ENCODE peak calls at places on chromosome 7, in four cellular contexts. One of them, this sample, is unnamed.
A peak's percentile ranks its signal among the peaks of the same experiment; 100 is the strongest.

GRCh38 chr7:111012799-111013675 is 77.9 kb upstream of the LRRN3 start:
- DNase-seq in naive thymus-derived CD4-positive, alpha-beta T cell: peak; percentile 59
- DNase-seq in right lobe of liver: no peak
- DNase-seq in tibial artery: no peak
- DNase-seq in this sample: no peak

GRCh38 chr7:157785021-157785441 is 448.2 kb downstream of the DNAJB6 start:
- DNase-seq in right lobe of liver: no peak
- DNase-seq in tibial artery: no peak
- DNase-seq in naive thymus-derived CD4-positive, alpha-beta T cell: no peak
- DNase-seq in this sample: no peak

GRCh38 chr7:11332186-11332864 is 358.7 kb downstream of the PHF14 start:
- DNase-seq in right lobe of liver: no peak
- DNase-seq in tibial artery: no peak
- DNase-seq in naive thymus-derived CD4-positive, alpha-beta T cell: no peak
- DNase-seq in this sample: no peak

GRCh38 chr7:41915861-41916260 is 213.0 kb upstream of the INHBA start:
- DNase-seq in right lobe of liver: no peak
- DNase-seq in naive thymus-derived CD4-positive, alpha-beta T cell: no peak
- DNase-seq in tibial artery: no peak
- DNase-seq in this sample: no peak

GRCh38 chr7:104207348-104207730 is 474 bp downstream of the ORC5 start:
- DNase-seq in naive thymus-derived CD4-positive, alpha-beta T cell: peak; percentile 1
- DNase-seq in tibial artery: no peak
- DNase-seq in right lobe of liver: no peak
- DNase-seq in this sample: no peak

GRCh38 chr7:18151419-18151818 is 123.8 kb upstream of the PRPS1L1 start:
- DNase-seq in naive thymus-derived CD4-positive, alpha-beta T cell: no peak
- DNase-seq in tibial artery: no peak
- DNase-seq in right lobe of liver: no peak
- DNase-seq in this sample: no peak

GRCh38 chr7:477626-478220 is 41.9 kb downstream of the PDGFA start:
- DNase-seq in tibial artery: peak; percentile 14
- DNase-seq in right lobe of liver: peak; percentile 25
- DNase-seq in naive thymus-derived CD4-positive, alpha-beta T cell: no peak
- DNase-seq in this sample: no peak

GRCh38 chr7:55649238-55649637 is 76.9 kb upstream of the VOPP1 start:
- DNase-seq in right lobe of liver: no peak
- DNase-seq in naive thymus-derived CD4-positive, alpha-beta T cell: no peak
- DNase-seq in tibial artery: no peak
- DNase-seq in this sample: no peak

GRCh38 chr7:25854608-25855497 is 297.1 kb upstream of the NFE2L3 start:
- DNase-seq in naive thymus-derived CD4-positive, alpha-beta T cell: peak; percentile 37
- DNase-seq in tibial artery: peak; percentile 79
- DNase-seq in right lobe of liver: no peak
- DNase-seq in this sample: no peak

GRCh38 chr7:99975782-99976521 is at the start of gene AZGP1:
- DNase-seq in naive thymus-derived CD4-positive, alpha-beta T cell: no peak
- DNase-seq in tibial artery: no peak
- DNase-seq in right lobe of liver: peak; percentile 94
- DNase-seq in this sample: no peak

GRCh38 chr7:153447021-153447420 is 605.2 kb upstream of the DPP6 start:
- DNase-seq in tibial artery: no peak
- DNase-seq in right lobe of liver: no peak
- DNase-seq in naive thymus-derived CD4-positive, alpha-beta T cell: no peak
- DNase-seq in this sample: no peak

GRCh38 chr7:51141451-51141971 is 175.1 kb downstream of the COBL start:
- DNase-seq in right lobe of liver: no peak
- DNase-seq in tibial artery: no peak
- DNase-seq in naive thymus-derived CD4-positive, alpha-beta T cell: peak; percentile 16
- DNase-seq in this sample: peak; percentile 83

GRCh38 chr7:1086588-1087461 is 1.1 kb upstream of the GPER1 start:
- DNase-seq in right lobe of liver: peak; percentile 84
- DNase-seq in naive thymus-derived CD4-positive, alpha-beta T cell: peak; percentile 79
- DNase-seq in tibial artery: peak; percentile 74
- DNase-seq in this sample: no peak

GRCh38 chr7:158638001-158638400 is 50.4 kb upstream of the PTPRN2 start:
- DNase-seq in tibial artery: no peak
- DNase-seq in naive thymus-derived CD4-positive, alpha-beta T cell: no peak
- DNase-seq in right lobe of liver: no peak
- DNase-seq in this sample: no peak

GRCh38 chr7:140260338-140260737 is 83.6 kb upstream of the KDM7A start:
- DNase-seq in tibial artery: no peak
- DNase-seq in naive thymus-derived CD4-positive, alpha-beta T cell: no peak
- DNase-seq in right lobe of liver: no peak
- DNase-seq in this sample: no peak

GRCh38 chr7:108094933-108095710 is 35.0 kb downstream of the LAMB4 start:
- DNase-seq in right lobe of liver: peak; percentile 80
- DNase-seq in naive thymus-derived CD4-positive, alpha-beta T cell: no peak
- DNase-seq in tibial artery: peak; percentile 43
- DNase-seq in this sample: no peak

GRCh38 chr7:128842674-128843641 is 12.8 kb downstream of the FLNC start:
- DNase-seq in right lobe of liver: no peak
- DNase-seq in tibial artery: no peak
- DNase-seq in naive thymus-derived CD4-positive, alpha-beta T cell: no peak
- DNase-seq in this sample: no peak

GRCh38 chr7:25619963-25620799 is 391.9 kb upstream of the NPVF start:
- DNase-seq in naive thymus-derived CD4-positive, alpha-beta T cell: peak; percentile 48
- DNase-seq in tibial artery: peak; percentile 66
- DNase-seq in right lobe of liver: no peak
- DNase-seq in this sample: peak; percentile 91

GRCh38 chr7:77538186-77538907 is 1.3 kb downstream of the PTPN12 start:
- DNase-seq in naive thymus-derived CD4-positive, alpha-beta T cell: peak; percentile 7
- DNase-seq in tibial artery: peak; percentile 94
- DNase-seq in right lobe of liver: peak; percentile 86
- DNase-seq in this sample: peak; percentile 98

GRCh38 chr7:50665403-50666123 is 100.4 kb upstream of the DDC start:
- DNase-seq in naive thymus-derived CD4-positive, alpha-beta T cell: no peak
- DNase-seq in right lobe of liver: no peak
- DNase-seq in tibial artery: peak; percentile 50
- DNase-seq in this sample: no peak

GRCh38 chr7:11527707-11528106 is 304.3 kb downstream of the THSD7A start:
- DNase-seq in naive thymus-derived CD4-positive, alpha-beta T cell: no peak
- DNase-seq in tibial artery: no peak
- DNase-seq in right lobe of liver: no peak
- DNase-seq in this sample: no peak

GRCh38 chr7:149027560-149028345 is 552 bp downstream of the PDIA4 start:
- DNase-seq in tibial artery: peak; percentile 28
- DNase-seq in naive thymus-derived CD4-positive, alpha-beta T cell: no peak
- DNase-seq in right lobe of liver: no peak
- DNase-seq in this sample: no peak

GRCh38 chr7:117134885-117135552 is 181.7 kb downstream of the ST7 start:
- DNase-seq in right lobe of liver: no peak
- DNase-seq in naive thymus-derived CD4-positive, alpha-beta T cell: no peak
- DNase-seq in tibial artery: no peak
- DNase-seq in this sample: no peak

GRCh38 chr7:14583518-14583917 is 319.0 kb downstream of the DGKB start:
- DNase-seq in naive thymus-derived CD4-positive, alpha-beta T cell: no peak
- DNase-seq in right lobe of liver: peak; percentile 55
- DNase-seq in tibial artery: no peak
- DNase-seq in this sample: no peak

GRCh38 chr7:143288836-143289235 is 685 bp downstream of the CASP2 start:
- DNase-seq in tibial artery: no peak
- DNase-seq in naive thymus-derived CD4-positive, alpha-beta T cell: no peak
- DNase-seq in right lobe of liver: no peak
- DNase-seq in this sample: no peak

GRCh38 chr7:80583901-80584300 is 54.5 kb upstream of the CD36 start:
- DNase-seq in tibial artery: no peak
- DNase-seq in right lobe of liver: no peak
- DNase-seq in naive thymus-derived CD4-positive, alpha-beta T cell: no peak
- DNase-seq in this sample: no peak

GRCh38 chr7:158586499-158587191 is 978 bp downstream of the PTPRN2 start:
- DNase-seq in tibial artery: no peak
- DNase-seq in right lobe of liver: no peak
- DNase-seq in naive thymus-derived CD4-positive, alpha-beta T cell: no peak
- DNase-seq in this sample: no peak

GRCh38 chr7:101173752-101174244 is 6.3 kb downstream of the NAT16 start:
- DNase-seq in right lobe of liver: no peak
- DNase-seq in tibial artery: no peak
- DNase-seq in naive thymus-derived CD4-positive, alpha-beta T cell: peak; percentile 68
- DNase-seq in this sample: no peak

GRCh38 chr7:156764766-156765165 is 124.2 kb downstream of the RNF32 start:
- DNase-seq in naive thymus-derived CD4-positive, alpha-beta T cell: no peak
- DNase-seq in tibial artery: no peak
- DNase-seq in right lobe of liver: no peak
- DNase-seq in this sample: no peak

GRCh38 chr7:6489612-6490011 is 41.9 kb upstream of the DAGLB start:
- DNase-seq in tibial artery: no peak
- DNase-seq in right lobe of liver: no peak
- DNase-seq in naive thymus-derived CD4-positive, alpha-beta T cell: no peak
- DNase-seq in this sample: no peak

GRCh38 chr7:118153551-118154177 is 30.3 kb upstream of the LSM8 start:
- DNase-seq in tibial artery: no peak
- DNase-seq in right lobe of liver: no peak
- DNase-seq in naive thymus-derived CD4-positive, alpha-beta T cell: peak; percentile 21
- DNase-seq in this sample: no peak

GRCh38 chr7:53325061-53325460 is 289.6 kb downstream of the POM121L12 start:
- DNase-seq in naive thymus-derived CD4-positive, alpha-beta T cell: no peak
- DNase-seq in right lobe of liver: no peak
- DNase-seq in tibial artery: no peak
- DNase-seq in this sample: no peak

GRCh38 chr7:102125127-102125561 is 161.5 kb upstream of the SH2B2 start:
- DNase-seq in right lobe of liver: no peak
- DNase-seq in tibial artery: peak; percentile 77
- DNase-seq in naive thymus-derived CD4-positive, alpha-beta T cell: no peak
- DNase-seq in this sample: peak; percentile 93

GRCh38 chr7:836429-836828 is 4.2 kb downstream of the SUN1 start:
- DNase-seq in tibial artery: no peak
- DNase-seq in right lobe of liver: no peak
- DNase-seq in naive thymus-derived CD4-positive, alpha-beta T cell: no peak
- DNase-seq in this sample: no peak

GRCh38 chr7:68246189-68246633 is 1249.6 kb downstream of the TYW1 start:
- DNase-seq in tibial artery: no peak
- DNase-seq in naive thymus-derived CD4-positive, alpha-beta T cell: no peak
- DNase-seq in right lobe of liver: no peak
- DNase-seq in this sample: no peak

GRCh38 chr7:75734586-75735047 is 4.1 kb downstream of the HIP1 start:
- DNase-seq in naive thymus-derived CD4-positive, alpha-beta T cell: no peak
- DNase-seq in tibial artery: no peak
- DNase-seq in right lobe of liver: no peak
- DNase-seq in this sample: no peak

GRCh38 chr7:127885843-127886242 is 145.4 kb downstream of the LRRC4 start:
- DNase-seq in tibial artery: peak; percentile 51
- DNase-seq in naive thymus-derived CD4-positive, alpha-beta T cell: no peak
- DNase-seq in right lobe of liver: no peak
- DNase-seq in this sample: no peak

GRCh38 chr7:149564340-149565095 is 66.9 kb upstream of the ZNF746 start:
- DNase-seq in tibial artery: no peak
- DNase-seq in naive thymus-derived CD4-positive, alpha-beta T cell: no peak
- DNase-seq in right lobe of liver: no peak
- DNase-seq in this sample: no peak

GRCh38 chr7:106072715-106073091 is 39.4 kb downstream of the SYPL1 start:
- DNase-seq in right lobe of liver: no peak
- DNase-seq in naive thymus-derived CD4-positive, alpha-beta T cell: no peak
- DNase-seq in tibial artery: no peak
- DNase-seq in this sample: no peak

GRCh38 chr7:106070567-106071254 is 41.4 kb downstream of the SYPL1 start:
- DNase-seq in right lobe of liver: no peak
- DNase-seq in naive thymus-derived CD4-positive, alpha-beta T cell: no peak
- DNase-seq in tibial artery: no peak
- DNase-seq in this sample: no peak

GRCh38 chr7:106073701-106074100 is 38.4 kb downstream of the SYPL1 start:
- DNase-seq in right lobe of liver: no peak
- DNase-seq in naive thymus-derived CD4-positive, alpha-beta T cell: no peak
- DNase-seq in tibial artery: no peak
- DNase-seq in this sample: no peak

GRCh38 chr7:106071356-106071998 is 40.6 kb downstream of the SYPL1 start:
- DNase-seq in right lobe of liver: no peak
- DNase-seq in naive thymus-derived CD4-positive, alpha-beta T cell: peak; percentile 61
- DNase-seq in tibial artery: no peak
- DNase-seq in this sample: no peak

GRCh38 chr7:106071999-106072714 is 40.0 kb downstream of the SYPL1 start:
- DNase-seq in right lobe of liver: no peak
- DNase-seq in naive thymus-derived CD4-positive, alpha-beta T cell: no peak
- DNase-seq in tibial artery: no peak
- DNase-seq in this sample: no peak
- H3K4me1 ChIP-seq in right lobe of liver: peaks cover 6% of the 10 kb centered on the region
- H3K4me1 ChIP-seq in naive thymus-derived CD4-positive, alpha-beta T cell: peaks cover 49% of the 10 kb centered on the region
- H3K4me1 ChIP-seq in tibial artery: peaks cover 21% of the 10 kb centered on the region
- H3K4me1 ChIP-seq in this sample: peaks cover 42% of the 10 kb centered on the region

GRCh38 chr7:73683916-73684693 is 708 bp downstream of the BUD23 start:
- DNase-seq in tibial artery: no peak
- DNase-seq in naive thymus-derived CD4-positive, alpha-beta T cell: no peak
- DNase-seq in right lobe of liver: no peak
- DNase-seq in this sample: no peak
- H3K27ac ChIP-seq in tibial artery: peak overlapping the region; percentile 81
- H3K27ac ChIP-seq in naive thymus-derived CD4-positive, alpha-beta T cell: peak overlapping the region; percentile 91
- H3K27ac ChIP-seq in right lobe of liver: peak overlapping the region; percentile 34
- H3K27ac ChIP-seq in this sample: peak overlapping the region; percentile 85

DNA sequence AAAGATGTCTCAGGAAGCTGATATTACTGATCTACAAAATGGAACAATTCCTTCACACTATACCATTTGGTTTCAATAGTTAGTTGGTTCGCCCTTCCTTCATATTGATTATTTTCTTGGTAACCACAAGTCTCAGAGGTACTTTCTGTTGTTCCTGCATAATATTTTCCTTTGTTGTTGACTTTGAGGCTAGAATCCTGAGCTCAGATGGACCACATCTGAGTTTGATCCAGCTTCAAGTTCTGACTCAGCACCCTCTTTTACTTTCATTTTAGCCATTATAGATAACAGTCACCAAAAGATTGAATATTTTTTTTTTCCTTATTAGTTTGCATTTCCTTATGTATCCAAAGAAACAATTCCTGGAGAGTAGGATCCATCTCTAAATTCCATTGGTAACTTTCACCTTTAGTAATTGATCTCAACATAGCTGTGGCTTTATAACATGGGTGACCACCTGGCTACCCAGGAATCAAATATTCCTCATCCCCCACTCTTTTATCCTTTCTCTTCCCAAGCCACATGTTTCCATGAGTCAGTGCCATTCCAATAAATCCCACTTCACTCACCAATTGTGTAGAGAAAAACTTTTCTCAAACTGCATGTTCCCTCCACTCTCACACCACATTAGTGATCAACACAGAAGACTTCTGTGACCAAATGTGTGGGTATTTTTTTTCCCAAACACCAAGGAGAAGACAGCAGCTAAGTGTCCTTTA is 9.7 kb upstream of the ABCA13 start:
- DNase-seq in tibial artery: no peak
- DNase-seq in right lobe of liver: no peak
- DNase-seq in naive thymus-derived CD4-positive, alpha-beta T cell: no peak
- DNase-seq in this sample: no peak
- H3K4me1 ChIP-seq in tibial artery: no peaks in the 10 kb centered on the region
- H3K4me1 ChIP-seq in right lobe of liver: no peaks in the 10 kb centered on the region
- H3K4me1 ChIP-seq in naive thymus-derived CD4-positive, alpha-beta T cell: no peaks in the 10 kb centered on the region
- H3K4me1 ChIP-seq in this sample: no peaks in the 10 kb centered on the region

GRCh38 chr7:37882086-37882485 is 33.7 kb downstream of the NME8 start:
- DNase-seq in naive thymus-derived CD4-positive, alpha-beta T cell: no peak
- DNase-seq in right lobe of liver: no peak
- DNase-seq in tibial artery: no peak
- DNase-seq in this sample: no peak
- H3K27ac ChIP-seq in naive thymus-derived CD4-positive, alpha-beta T cell: no peak overlapping the region
- H3K27ac ChIP-seq in right lobe of liver: no peak overlapping the region
- H3K27ac ChIP-seq in tibial artery: no peak overlapping the region
- H3K27ac ChIP-seq in this sample: no peak overlapping the region

GRCh38 chr7:132575336-132575986 is 809 bp downstream of the PLXNA4 start:
- DNase-seq in tibial artery: peak; percentile 52
- DNase-seq in right lobe of liver: peak; percentile 54
- DNase-seq in naive thymus-derived CD4-positive, alpha-beta T cell: no peak
- DNase-seq in this sample: no peak
- H3K4me1 ChIP-seq in tibial artery: peaks cover 32% of the 10 kb centered on the region
- H3K4me1 ChIP-seq in right lobe of liver: peaks cover 6% of the 10 kb centered on the region
- H3K4me1 ChIP-seq in naive thymus-derived CD4-positive, alpha-beta T cell: peaks cover 5% of the 10 kb centered on the region
- H3K4me1 ChIP-seq in this sample: peaks cover 46% of the 10 kb centered on the region